ENCODE peak calls at places on chromosome 3, in five cellular contexts. Q is CD4-positive, alpha-beta T cell; C is right cardiac atrium; B is neuronal stem cell; O is PC-3. Y is an unnamed sample.

GRCh38 chr3:120741837-120742197 is 499 bp downstream of the RABL3 start:
- DNase-seq in Q (no peak), C (no peak), B (no peak), O (no peak), Y (peak; percentile 19)

GRCh38 chr3:149455989-149456388 is 18.5 kb upstream of the TM4SF4 start:
- DNase-seq in Q (no peak), C (no peak), B (no peak), O (no peak), Y (no peak)

GRCh38 chr3:78613366-78614008 is 1154.3 kb downstream of the ROBO1 start:
- DNase-seq in Q (no peak), C (no peak), B (no peak), O (no peak), Y (no peak)

GRCh38 chr3:184315506-184315867 is 1.1 kb downstream of the EIF4G1 start:
- DNase-seq in Q (no peak), C (no peak), B (no peak), O (no peak), Y (no peak)

GRCh38 chr3:103126111-103126510 is 691.3 kb downstream of the ZPLD1 start:
- DNase-seq in Q (no peak), C (no peak), B (no peak), O (no peak), Y (no peak)

GRCh38 chr3:120170223-120170622 is 76.0 kb upstream of the GSK3B start:
- DNase-seq in Q (no peak), C (no peak), B (no peak), O (peak; percentile 98), Y (peak; percentile 86)

GRCh38 chr3:88986834-88987233 is 120.6 kb upstream of the EPHA3 start:
- DNase-seq in Q (no peak), C (no peak), B (no peak), O (peak; percentile 82), Y (peak; percentile 16)

GRCh38 chr3:116741462-116741861 is 31.9 kb downstream of the TUSC7 start:
- DNase-seq in Q (no peak), C (no peak), B (no peak), O (no peak), Y (no peak)

GRCh38 chr3:70000028-70000410 is 486 bp downstream of the SAMMSON start:
- DNase-seq in Q (no peak), C (no peak), B (no peak), O (no peak), Y (no peak)

GRCh38 chr3:188788621-188789081 is 383.1 kb upstream of the TPRG1 start:
- DNase-seq in Q (peak; percentile 7), C (no peak), B (no peak), O (peak; percentile 45), Y (peak; percentile 21)
- H3K27ac ChIP-seq in Q (no peak overlapping the region), C (no peak overlapping the region), B (no peak overlapping the region), O (no peak overlapping the region), Y (no peak overlapping the region)

GRCh38 chr3:171833775-171834460 is 9.2 kb upstream of the TMEM212 start:
- DNase-seq in Q (no peak), C (no peak), B (no peak), O (peak; percentile 69), Y (peak; percentile 35)

GRCh38 chr3:171834461-171834801 is 8.7 kb upstream of the TMEM212 start:
- DNase-seq in Q (no peak), C (no peak), B (no peak), O (no peak), Y (no peak)

GRCh38 chr3:171829841-171830559 is 13.1 kb upstream of the TMEM212 start:
- DNase-seq in Q (no peak), C (peak; percentile 94), B (no peak), O (peak; percentile 79), Y (peak; percentile 37)

GRCh38 chr3:171833006-171833405 is 10.1 kb upstream of the TMEM212 start:
- DNase-seq in Q (no peak), C (no peak), B (no peak), O (no peak), Y (no peak)

DNA sequence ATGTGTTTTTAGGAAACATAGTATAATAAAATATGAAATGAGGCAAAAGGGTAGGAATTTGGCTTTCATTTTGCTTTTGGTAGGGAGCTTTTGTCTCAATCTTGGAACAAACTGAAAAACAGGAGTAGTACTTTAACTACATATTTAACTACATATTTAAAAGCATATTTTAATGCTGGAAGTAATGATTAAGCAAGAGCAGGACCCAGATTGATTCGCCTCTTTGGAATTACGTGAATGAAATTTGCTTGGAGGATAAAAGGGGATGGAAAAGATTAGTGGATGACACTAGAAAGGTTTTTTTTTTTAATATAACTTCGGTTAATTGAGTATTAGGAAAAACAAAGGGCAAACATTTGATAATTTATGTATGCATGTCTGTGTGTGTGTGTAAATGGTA is 11.2 kb upstream of the TMEM212 start:
- DNase-seq in Q (no peak), C (no peak), B (no peak), O (peak; percentile 45), Y (no peak)
- H3K27ac ChIP-seq in Q (no peak overlapping the region), C (no peak overlapping the region), B (no peak overlapping the region), O (peak overlapping the region; percentile 0), Y (no peak overlapping the region)

GRCh38 chr3:190205739-190206138 is 85.0 kb upstream of the P3H2 start:
- DNase-seq in Q (no peak), C (no peak), B (no peak), O (peak; percentile 53), Y (peak; percentile 60)
- H3K27ac ChIP-seq in Q (no peak overlapping the region), C (no peak overlapping the region), B (no peak overlapping the region), O (no peak overlapping the region), Y (no peak overlapping the region)

GRCh38 chr3:45553469-45553974 is 41.0 kb upstream of the LIMD1 start:
- DNase-seq in Q (no peak), C (peak; percentile 80), B (no peak), O (peak; percentile 64), Y (no peak)

GRCh38 chr3:45554001-45554691 is 40.4 kb upstream of the LIMD1 start:
- DNase-seq in Q (no peak), C (peak; percentile 75), B (no peak), O (no peak), Y (no peak)

GRCh38 chr3:45552773-45553371 is 41.7 kb upstream of the LIMD1 start:
- DNase-seq in Q (no peak), C (no peak), B (no peak), O (no peak), Y (no peak)

GRCh38 chr3:45551214-45552010 is 43.1 kb upstream of the LIMD1 start:
- DNase-seq in Q (no peak), C (peak; percentile 86), B (no peak), O (peak; percentile 94), Y (peak; percentile 84)

GRCh38 chr3:45552031-45552772 is 42.3 kb upstream of the LIMD1 start:
- DNase-seq in Q (no peak), C (no peak), B (no peak), O (no peak), Y (no peak)
- H3K27ac ChIP-seq in Q (no peak overlapping the region), C (peak overlapping the region; percentile 7), B (no peak overlapping the region), O (peak overlapping the region; percentile 81), Y (peak overlapping the region; percentile 70)

GRCh38 chr3:194488007-194488742 is 1.4 kb upstream of the ATP13A3 start:
- DNase-seq in Q (no peak), C (no peak), B (no peak), O (peak; percentile 51), Y (peak; percentile 60)
- H3K27ac ChIP-seq in Q (no peak overlapping the region), C (peak overlapping the region; percentile 48), B (no peak overlapping the region), O (peak overlapping the region; percentile 5), Y (peak overlapping the region; percentile 90)

GRCh38 chr3:63135362-63135761 is 142.7 kb upstream of the SYNPR start:
- DNase-seq in Q (no peak), C (no peak), B (peak; percentile 42), O (no peak), Y (peak; percentile 2)
- H3K27ac ChIP-seq in Q (no peak overlapping the region), C (peak overlapping the region; percentile 64), B (peak overlapping the region; percentile 56), O (no peak overlapping the region), Y (no peak overlapping the region)

GRCh38 chr3:76731471-76731870 is 308.4 kb upstream of the ROBO2 start:
- DNase-seq in Q (no peak), C (no peak), B (no peak), O (no peak), Y (no peak)
- H3K27ac ChIP-seq in Q (no peak overlapping the region), C (no peak overlapping the region), B (no peak overlapping the region), O (no peak overlapping the region), Y (no peak overlapping the region)

GRCh38 chr3:197554562-197555280 is 1.0 kb downstream of the BDH1 start:
- DNase-seq in Q (peak; percentile 90), C (peak; percentile 98), B (peak; percentile 90), O (peak; percentile 98), Y (peak; percentile 98)

GRCh38 chr3:197555281-197556261 is at the start of gene BDH1:
- DNase-seq in Q (peak; percentile 49), C (peak; percentile 68), B (peak; percentile 56), O (peak; percentile 38), Y (peak; percentile 41)

GRCh38 chr3:197550489-197550888 is 5.3 kb downstream of the BDH1 start:
- DNase-seq in Q (no peak), C (no peak), B (no peak), O (no peak), Y (no peak)

GRCh38 chr3:197552198-197552597 is 3.6 kb downstream of the BDH1 start:
- DNase-seq in Q (no peak), C (no peak), B (no peak), O (no peak), Y (no peak)

GRCh38 chr3:197554196-197554561 is 1.6 kb downstream of the BDH1 start:
- DNase-seq in Q (no peak), C (no peak), B (no peak), O (no peak), Y (no peak)
- H3K27ac ChIP-seq in Q (peak overlapping the region; percentile 81), C (peak overlapping the region; percentile 72), B (peak overlapping the region; percentile 68), O (peak overlapping the region; percentile 39), Y (peak overlapping the region; percentile 87)

GRCh38 chr3:155805204-155805801 is 775 bp downstream of the C3orf33 start:
- DNase-seq in Q (no peak), C (peak; percentile 64), B (no peak), O (peak; percentile 48), Y (no peak)
- H3K27ac ChIP-seq in Q (no peak overlapping the region), C (no peak overlapping the region), B (no peak overlapping the region), O (no peak overlapping the region), Y (peak overlapping the region; percentile 36)